ENCODE peak calls at places on chromosome 12, in eight cellular contexts. One of them, this sample, is unnamed.

GRCh38 chr12:109385339-109386078 is 37.8 kb downstream of the MYO1H start:
- DNase-seq in mesenchymal stem cell: peak; percentile 48
- DNase-seq in neuronal stem cell: peak; percentile 33
- DNase-seq in transverse colon: no peak
- DNase-seq in left ventricle myocardium inferior: no peak
- DNase-seq in fibroblast of lung: peak; percentile 40
- DNase-seq in upper lobe of right lung: no peak
- DNase-seq in iPS DF 6.9: no peak
- DNase-seq in this sample: peak; percentile 65

GRCh38 chr12:34603382-34604035 is 581.2 kb downstream of the ALG10 start:
- DNase-seq in mesenchymal stem cell: no peak
- DNase-seq in neuronal stem cell: no peak
- DNase-seq in transverse colon: no peak
- DNase-seq in left ventricle myocardium inferior: no peak
- DNase-seq in fibroblast of lung: no peak
- DNase-seq in upper lobe of right lung: no peak
- DNase-seq in iPS DF 6.9: no peak
- DNase-seq in this sample: no peak

GRCh38 chr12:120117961-120118709 is 1.6 kb upstream of the RAB35 start:
- DNase-seq in mesenchymal stem cell: peak; percentile 88
- DNase-seq in neuronal stem cell: no peak
- DNase-seq in transverse colon: no peak
- DNase-seq in left ventricle myocardium inferior: no peak
- DNase-seq in fibroblast of lung: peak; percentile 39
- DNase-seq in upper lobe of right lung: no peak
- DNase-seq in iPS DF 6.9: no peak
- DNase-seq in this sample: peak; percentile 74

GRCh38 chr12:83758889-83759631 is 1072.4 kb downstream of the TMTC2 start:
- DNase-seq in mesenchymal stem cell: no peak
- DNase-seq in neuronal stem cell: no peak
- DNase-seq in transverse colon: no peak
- DNase-seq in left ventricle myocardium inferior: no peak
- DNase-seq in fibroblast of lung: no peak
- DNase-seq in upper lobe of right lung: no peak
- DNase-seq in iPS DF 6.9: no peak
- DNase-seq in this sample: no peak

GRCh38 chr12:104662908-104663307 is 206.2 kb downstream of the CHST11 start:
- DNase-seq in mesenchymal stem cell: no peak
- DNase-seq in neuronal stem cell: no peak
- DNase-seq in transverse colon: no peak
- DNase-seq in left ventricle myocardium inferior: no peak
- DNase-seq in fibroblast of lung: no peak
- DNase-seq in upper lobe of right lung: no peak
- DNase-seq in iPS DF 6.9: no peak
- DNase-seq in this sample: no peak

GRCh38 chr12:124764451-124764850 is 99.2 kb downstream of the SCARB1 start:
- DNase-seq in mesenchymal stem cell: peak; percentile 90
- DNase-seq in neuronal stem cell: no peak
- DNase-seq in transverse colon: peak; percentile 52
- DNase-seq in left ventricle myocardium inferior: peak; percentile 61
- DNase-seq in fibroblast of lung: peak; percentile 81
- DNase-seq in upper lobe of right lung: no peak
- DNase-seq in iPS DF 6.9: no peak
- DNase-seq in this sample: peak; percentile 40

GRCh38 chr12:29024117-29024516 is 125.0 kb upstream of the FAR2 start:
- DNase-seq in mesenchymal stem cell: no peak
- DNase-seq in neuronal stem cell: no peak
- DNase-seq in transverse colon: no peak
- DNase-seq in left ventricle myocardium inferior: no peak
- DNase-seq in fibroblast of lung: no peak
- DNase-seq in upper lobe of right lung: no peak
- DNase-seq in iPS DF 6.9: no peak
- DNase-seq in this sample: no peak

GRCh38 chr12:131587565-131587964 is 123.3 kb upstream of the SFSWAP start:
- DNase-seq in mesenchymal stem cell: no peak
- DNase-seq in neuronal stem cell: no peak
- DNase-seq in transverse colon: no peak
- DNase-seq in left ventricle myocardium inferior: no peak
- DNase-seq in fibroblast of lung: no peak
- DNase-seq in upper lobe of right lung: no peak
- DNase-seq in iPS DF 6.9: no peak
- DNase-seq in this sample: no peak

GRCh38 chr12:109760930-109761630 is 47.5 kb downstream of the FAM222A start:
- DNase-seq in mesenchymal stem cell: no peak
- DNase-seq in neuronal stem cell: no peak
- DNase-seq in transverse colon: no peak
- DNase-seq in left ventricle myocardium inferior: no peak
- DNase-seq in fibroblast of lung: no peak
- DNase-seq in upper lobe of right lung: peak; percentile 56
- DNase-seq in iPS DF 6.9: no peak
- DNase-seq in this sample: no peak

GRCh38 chr12:49867580-49868341 is 24.9 kb upstream of the BCDIN3D start:
- DNase-seq in mesenchymal stem cell: peak; percentile 43
- DNase-seq in neuronal stem cell: no peak
- DNase-seq in transverse colon: no peak
- DNase-seq in left ventricle myocardium inferior: no peak
- DNase-seq in fibroblast of lung: peak; percentile 34
- DNase-seq in upper lobe of right lung: peak; percentile 59
- DNase-seq in iPS DF 6.9: no peak
- DNase-seq in this sample: peak; percentile 26

GRCh38 chr12:103771466-103771865 is 69.6 kb downstream of the NT5DC3 start:
- DNase-seq in mesenchymal stem cell: peak; percentile 60
- DNase-seq in neuronal stem cell: no peak
- DNase-seq in transverse colon: peak; percentile 17
- DNase-seq in left ventricle myocardium inferior: no peak
- DNase-seq in fibroblast of lung: peak; percentile 32
- DNase-seq in upper lobe of right lung: no peak
- DNase-seq in iPS DF 6.9: no peak
- DNase-seq in this sample: peak; percentile 14

GRCh38 chr12:122982494-122982850 is 2.0 kb downstream of the ARL6IP4 start:
- DNase-seq in mesenchymal stem cell: no peak
- DNase-seq in neuronal stem cell: no peak
- DNase-seq in transverse colon: no peak
- DNase-seq in left ventricle myocardium inferior: no peak
- DNase-seq in fibroblast of lung: no peak
- DNase-seq in upper lobe of right lung: no peak
- DNase-seq in iPS DF 6.9: no peak
- DNase-seq in this sample: no peak
- H3K4me3 ChIP-seq in mesenchymal stem cell: no peak overlapping the region
- H3K4me3 ChIP-seq in neuronal stem cell: peak overlapping the region; percentile 95
- H3K4me3 ChIP-seq in transverse colon: no peak overlapping the region
- H3K4me3 ChIP-seq in left ventricle myocardium inferior: peak overlapping the region; percentile 99
- H3K4me3 ChIP-seq in fibroblast of lung: peak overlapping the region; percentile 3
- H3K4me3 ChIP-seq in upper lobe of right lung: no peak overlapping the region
- H3K4me3 ChIP-seq in iPS DF 6.9: no peak overlapping the region
- H3K4me3 ChIP-seq in this sample: no peak overlapping the region

DNA sequence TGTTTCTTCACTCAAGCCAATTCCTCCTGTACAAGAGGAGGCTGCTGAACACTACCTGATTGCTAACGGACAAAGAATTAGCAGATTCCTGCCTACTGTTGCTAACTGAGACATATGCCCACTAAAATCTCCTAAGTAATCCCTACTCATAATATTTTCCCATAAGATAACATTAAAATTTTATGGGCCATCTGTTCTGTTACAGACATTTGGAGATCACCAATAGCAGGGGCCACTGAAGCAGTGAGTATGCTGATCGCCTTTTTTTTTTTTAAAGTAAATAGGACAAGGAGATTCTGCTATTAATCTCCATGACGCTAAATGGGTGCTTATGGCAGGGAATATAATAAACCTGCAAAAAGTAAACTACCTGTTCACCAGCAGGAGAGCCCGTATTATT is 292.9 kb downstream of the MED13L start:
- DNase-seq in mesenchymal stem cell: no peak
- DNase-seq in neuronal stem cell: no peak
- DNase-seq in transverse colon: no peak
- DNase-seq in left ventricle myocardium inferior: no peak
- DNase-seq in fibroblast of lung: no peak
- DNase-seq in upper lobe of right lung: no peak
- DNase-seq in iPS DF 6.9: no peak
- DNase-seq in this sample: no peak
- H3K36me3 ChIP-seq in mesenchymal stem cell: peaks cover 93% of the 10 kb centered on the region
- H3K36me3 ChIP-seq in neuronal stem cell: peaks cover 21% of the 10 kb centered on the region
- H3K36me3 ChIP-seq in transverse colon: no peaks in the 10 kb centered on the region
- H3K36me3 ChIP-seq in left ventricle myocardium inferior: peaks cover 70% of the 10 kb centered on the region
- H3K36me3 ChIP-seq in fibroblast of lung: peaks cover 2% of the 10 kb centered on the region
- H3K36me3 ChIP-seq in upper lobe of right lung: peaks cover 78% of the 10 kb centered on the region
- H3K36me3 ChIP-seq in iPS DF 6.9: no peaks in the 10 kb centered on the region
- H3K36me3 ChIP-seq in this sample: peaks cover 9% of the 10 kb centered on the region

GRCh38 chr12:128012110-128012509 is 254.9 kb upstream of the TMEM132C start:
- DNase-seq in mesenchymal stem cell: no peak
- DNase-seq in neuronal stem cell: no peak
- DNase-seq in transverse colon: peak; percentile 40
- DNase-seq in left ventricle myocardium inferior: no peak
- DNase-seq in fibroblast of lung: no peak
- DNase-seq in upper lobe of right lung: no peak
- DNase-seq in iPS DF 6.9: no peak
- DNase-seq in this sample: no peak
- H3K27me3 ChIP-seq in mesenchymal stem cell: no peaks in the 10 kb centered on the region
- H3K27me3 ChIP-seq in neuronal stem cell: no peaks in the 10 kb centered on the region
- H3K27me3 ChIP-seq in transverse colon: no peaks in the 10 kb centered on the region
- H3K27me3 ChIP-seq in left ventricle myocardium inferior: peaks cover 44% of the 10 kb centered on the region
- H3K27me3 ChIP-seq in fibroblast of lung: no peaks in the 10 kb centered on the region
- H3K27me3 ChIP-seq in upper lobe of right lung: no peaks in the 10 kb centered on the region
- H3K27me3 ChIP-seq in iPS DF 6.9: no peaks in the 10 kb centered on the region
- H3K27me3 ChIP-seq in this sample: no peaks in the 10 kb centered on the region

GRCh38 chr12:67025543-67026114 is 243.5 kb upstream of the CAND1 start:
- DNase-seq in mesenchymal stem cell: peak; percentile 39
- DNase-seq in neuronal stem cell: peak; percentile 54
- DNase-seq in transverse colon: peak; percentile 35
- DNase-seq in left ventricle myocardium inferior: no peak
- DNase-seq in fibroblast of lung: no peak
- DNase-seq in upper lobe of right lung: no peak
- DNase-seq in iPS DF 6.9: peak; percentile 58
- DNase-seq in this sample: peak; percentile 38
- H3K4me3 ChIP-seq in mesenchymal stem cell: no peak overlapping the region
- H3K4me3 ChIP-seq in neuronal stem cell: no peak overlapping the region
- H3K4me3 ChIP-seq in transverse colon: no peak overlapping the region
- H3K4me3 ChIP-seq in left ventricle myocardium inferior: no peak overlapping the region
- H3K4me3 ChIP-seq in fibroblast of lung: no peak overlapping the region
- H3K4me3 ChIP-seq in upper lobe of right lung: no peak overlapping the region
- H3K4me3 ChIP-seq in iPS DF 6.9: no peak overlapping the region
- H3K4me3 ChIP-seq in this sample: no peak overlapping the region

GRCh38 chr12:121505513-121505912 is 75.3 kb downstream of the KDM2B start:
- DNase-seq in mesenchymal stem cell: no peak
- DNase-seq in neuronal stem cell: no peak
- DNase-seq in transverse colon: no peak
- DNase-seq in left ventricle myocardium inferior: no peak
- DNase-seq in fibroblast of lung: peak; percentile 33
- DNase-seq in upper lobe of right lung: no peak
- DNase-seq in iPS DF 6.9: no peak
- DNase-seq in this sample: no peak

GRCh38 chr12:121503395-121503794 is 77.4 kb downstream of the KDM2B start:
- DNase-seq in mesenchymal stem cell: no peak
- DNase-seq in neuronal stem cell: no peak
- DNase-seq in transverse colon: no peak
- DNase-seq in left ventricle myocardium inferior: no peak
- DNase-seq in fibroblast of lung: no peak
- DNase-seq in upper lobe of right lung: no peak
- DNase-seq in iPS DF 6.9: no peak
- DNase-seq in this sample: no peak

GRCh38 chr12:121501946-121502345 is 78.9 kb downstream of the KDM2B start:
- DNase-seq in mesenchymal stem cell: no peak
- DNase-seq in neuronal stem cell: no peak
- DNase-seq in transverse colon: no peak
- DNase-seq in left ventricle myocardium inferior: no peak
- DNase-seq in fibroblast of lung: no peak
- DNase-seq in upper lobe of right lung: no peak
- DNase-seq in iPS DF 6.9: no peak
- DNase-seq in this sample: no peak

GRCh38 chr12:121507245-121507644 is 73.6 kb downstream of the KDM2B start:
- DNase-seq in mesenchymal stem cell: no peak
- DNase-seq in neuronal stem cell: no peak
- DNase-seq in transverse colon: no peak
- DNase-seq in left ventricle myocardium inferior: no peak
- DNase-seq in fibroblast of lung: no peak
- DNase-seq in upper lobe of right lung: no peak
- DNase-seq in iPS DF 6.9: no peak
- DNase-seq in this sample: no peak

GRCh38 chr12:121504505-121504904 is 76.3 kb downstream of the KDM2B start:
- DNase-seq in mesenchymal stem cell: no peak
- DNase-seq in neuronal stem cell: no peak
- DNase-seq in transverse colon: no peak
- DNase-seq in left ventricle myocardium inferior: no peak
- DNase-seq in fibroblast of lung: no peak
- DNase-seq in upper lobe of right lung: no peak
- DNase-seq in iPS DF 6.9: no peak
- DNase-seq in this sample: no peak
- H3K36me3 ChIP-seq in mesenchymal stem cell: peaks cover 9% of the 10 kb centered on the region
- H3K36me3 ChIP-seq in neuronal stem cell: peaks cover 25% of the 10 kb centered on the region
- H3K36me3 ChIP-seq in transverse colon: no peaks in the 10 kb centered on the region
- H3K36me3 ChIP-seq in left ventricle myocardium inferior: peaks cover 32% of the 10 kb centered on the region
- H3K36me3 ChIP-seq in fibroblast of lung: peaks cover 3% of the 10 kb centered on the region
- H3K36me3 ChIP-seq in upper lobe of right lung: peaks cover 16% of the 10 kb centered on the region
- H3K36me3 ChIP-seq in iPS DF 6.9: peaks cover 16% of the 10 kb centered on the region
- H3K36me3 ChIP-seq in this sample: no peaks in the 10 kb centered on the region

GRCh38 chr12:107903377-107904061 is 129.0 kb downstream of the ASCL4 start:
- DNase-seq in mesenchymal stem cell: no peak
- DNase-seq in neuronal stem cell: peak; percentile 40
- DNase-seq in transverse colon: peak; percentile 86
- DNase-seq in left ventricle myocardium inferior: peak; percentile 60
- DNase-seq in fibroblast of lung: peak; percentile 19
- DNase-seq in upper lobe of right lung: peak; percentile 90
- DNase-seq in iPS DF 6.9: peak; percentile 47
- DNase-seq in this sample: no peak

GRCh38 chr12:107912421-107913004 is 138.0 kb downstream of the ASCL4 start:
- DNase-seq in mesenchymal stem cell: no peak
- DNase-seq in neuronal stem cell: peak; percentile 64
- DNase-seq in transverse colon: peak; percentile 51
- DNase-seq in left ventricle myocardium inferior: peak; percentile 22
- DNase-seq in fibroblast of lung: peak; percentile 4
- DNase-seq in upper lobe of right lung: peak; percentile 74
- DNase-seq in iPS DF 6.9: peak; percentile 54
- DNase-seq in this sample: peak; percentile 54

DNA sequence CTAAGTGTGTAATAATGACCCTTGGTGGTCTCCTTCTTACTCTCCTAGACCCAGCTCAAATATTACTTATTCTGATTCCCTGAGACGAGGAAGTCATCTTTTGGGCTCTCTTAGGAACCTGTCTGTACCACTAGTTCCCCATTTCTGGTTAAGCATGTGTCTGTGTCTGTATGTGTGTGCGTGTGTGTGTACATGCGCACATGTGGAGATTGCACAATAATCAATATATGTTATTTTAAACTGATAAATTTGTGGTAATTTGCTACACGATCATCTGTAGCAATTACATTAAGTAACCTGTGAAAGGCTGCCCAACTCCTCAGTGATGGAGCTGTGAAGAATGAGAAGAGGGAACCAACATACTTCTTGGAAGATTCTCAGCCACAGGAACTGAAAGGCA is 132.2 kb downstream of the ASCL4 start:
- DNase-seq in mesenchymal stem cell: no peak
- DNase-seq in neuronal stem cell: no peak
- DNase-seq in transverse colon: no peak
- DNase-seq in left ventricle myocardium inferior: no peak
- DNase-seq in fibroblast of lung: no peak
- DNase-seq in upper lobe of right lung: no peak
- DNase-seq in iPS DF 6.9: no peak
- DNase-seq in this sample: no peak
- H3K27me3 ChIP-seq in mesenchymal stem cell: peaks cover 21% of the 10 kb centered on the region
- H3K27me3 ChIP-seq in neuronal stem cell: peaks cover 47% of the 10 kb centered on the region
- H3K27me3 ChIP-seq in transverse colon: peaks cover 79% of the 10 kb centered on the region
- H3K27me3 ChIP-seq in left ventricle myocardium inferior: peaks cover 100% of the 10 kb centered on the region
- H3K27me3 ChIP-seq in fibroblast of lung: no peaks in the 10 kb centered on the region
- H3K27me3 ChIP-seq in upper lobe of right lung: peaks cover 58% of the 10 kb centered on the region
- H3K27me3 ChIP-seq in iPS DF 6.9: no peaks in the 10 kb centered on the region
- H3K27me3 ChIP-seq in this sample: peaks cover 2% of the 10 kb centered on the region

This sample was measured in bronchial epithelial cell.